ENCODE peak calls at places on chromosomes 13 and 19, in ten cellular contexts. V is upper lobe of right lung, A is body of pancreas, Y is heart left ventricle, P is spleen, M is GM06990, H is iPS DF 6.9, G is neural progenitor cell, N is psoas muscle, F is left ventricle myocardium inferior. O is an unnamed sample. For H3K27me3 and H3K36me3, the result is how much of the 10 kb centered on the place peaks cover.

GRCh38 chr13:110929104-110929777 is 14.4 kb upstream of the ANKRD10 start:
- DNase-seq in N (no peak), P (no peak), M (no peak), G (no peak), F (no peak), H (no peak), V (no peak), Y (no peak), A (no peak), O (no peak)

GRCh38 chr19:56104423-56104822 is 16.7 kb downstream of the ZNF787 start:
- DNase-seq in M (no peak), A (no peak), V (no peak), F (no peak), P (peak), G (no peak), Y (no peak), N (no peak), H (no peak), O (no peak)

GRCh38 chr13:51874651-51875050 is 12.9 kb downstream of the CCDC70 start:
- DNase-seq in V (no peak), P (no peak), G (peak), M (no peak), H (no peak), A (no peak), F (no peak), Y (no peak), N (no peak), O (no peak)

GRCh38 chr13:30785146-30785845 is 50.0 kb downstream of the ALOX5AP start:
- DNase-seq in F (no peak), M (no peak), Y (no peak), A (peak), N (no peak), V (peak), G (no peak), H (no peak), P (no peak), O (no peak)

GRCh38 chr13:74674701-74675100 is 540.5 kb upstream of the KLF12 start:
- DNase-seq in N (no peak), A (no peak), F (no peak), G (no peak), P (no peak), Y (no peak), V (no peak), H (no peak), M (no peak), O (no peak)

GRCh38 chr13:113607477-113608245 is 23.1 kb downstream of the TFDP1 start:
- DNase-seq in M (no peak), G (no peak), P (peak), F (no peak), H (no peak), A (peak), N (no peak), Y (no peak), V (peak), O (no peak)

GRCh38 chr19:47022140-47022536 is 2.5 kb downstream of the NPAS1 start:
- DNase-seq in N (no peak), A (no peak), F (no peak), H (no peak), M (no peak), Y (no peak), P (no peak), V (no peak), G (no peak), O (no peak)

GRCh38 chr13:46934749-46935148 is 37.9 kb upstream of the HTR2A start:
- DNase-seq in A (no peak), P (no peak), Y (no peak), M (no peak), V (no peak), N (no peak), G (no peak), H (no peak), F (no peak), O (no peak)

GRCh38 chr13:47463002-47463401 is 538.1 kb downstream of the SUCLA2 start:
- DNase-seq in N (no peak), A (no peak), G (no peak), Y (no peak), H (no peak), M (no peak), V (no peak), F (no peak), P (no peak), O (no peak)

GRCh38 chr13:71015021-71015420 is 852.0 kb downstream of the DACH1 start:
- DNase-seq in Y (no peak), A (no peak), P (no peak), N (no peak), G (no peak), H (no peak), V (no peak), F (no peak), M (no peak), O (no peak)

GRCh38 chr19:53102701-53103140 is 501 bp downstream of the ZNF160 start:
- DNase-seq in M (peak), Y (peak), A (peak), N (peak), V (peak), P (peak), H (no peak), F (peak), G (peak), O (peak)

GRCh38 chr13:102309110-102309509 is 92.7 kb downstream of the FGF14 start:
- DNase-seq in M (no peak), N (no peak), Y (no peak), H (no peak), A (no peak), V (peak), F (no peak), G (no peak), P (no peak), O (no peak)

GRCh38 chr13:96075953-96076543 is 13.9 kb upstream of the HS6ST3 start:
- DNase-seq in G (no peak), Y (no peak), P (no peak), V (no peak), M (no peak), A (no peak), H (no peak), F (no peak), N (no peak), O (no peak)

GRCh38 chr13:36414461-36414860 is 17.8 kb upstream of the CCNA1 start:
- DNase-seq in G (no peak), F (no peak), A (no peak), V (no peak), H (no peak), N (no peak), P (no peak), Y (no peak), M (no peak), O (no peak)

GRCh38 chr19:45733160-45733810 is at the start of gene MEIOSIN:
- DNase-seq in G (no peak), V (no peak), P (peak), H (no peak), F (no peak), Y (no peak), A (no peak), N (no peak), M (no peak), O (peak)

GRCh38 chr13:48221301-48222190 is 11.5 kb upstream of the ITM2B start:
- DNase-seq in H (no peak), G (no peak), Y (peak), P (no peak), N (no peak), F (no peak), V (no peak), A (peak), M (no peak), O (no peak)

GRCh38 chr13:80379245-80379644 is 38.3 kb upstream of the SPRY2 start:
- DNase-seq in N (no peak), A (no peak), M (no peak), H (no peak), P (no peak), V (no peak), Y (no peak), F (no peak), G (no peak), O (no peak)

GRCh38 chr19:51421229-51422052 is 4.0 kb upstream of the SIGLEC10 start:
- DNase-seq in P (no peak), M (no peak), H (no peak), A (no peak), G (peak), F (no peak), V (no peak), N (no peak), Y (no peak), O (no peak)
- H3K4me3 ChIP-seq in P (no peak), M (no peak), H (peak), A (no peak), G (peak), F (no peak), V (no peak), N (no peak), Y (no peak), O (peak)

GRCh38 chr19:19258589-19259338 is 14.3 kb downstream of the TM6SF2 start:
- DNase-seq in G (no peak), V (no peak), F (no peak), P (no peak), A (no peak), H (no peak), N (no peak), Y (no peak), M (no peak), O (peak)

GRCh38 chr19:19257836-19258588 is 15.1 kb downstream of the TM6SF2 start:
- DNase-seq in A (no peak), F (no peak), G (no peak), N (no peak), P (no peak), Y (no peak), M (no peak), H (no peak), V (no peak), O (no peak)

GRCh38 chr19:19256072-19256969 is 16.8 kb downstream of the TM6SF2 start:
- DNase-seq in G (peak), H (no peak), V (no peak), M (no peak), P (no peak), A (no peak), N (no peak), F (no peak), Y (no peak), O (peak)

GRCh38 chr19:19259741-19260140 is 13.4 kb downstream of the TM6SF2 start:
- DNase-seq in H (no peak), P (no peak), F (no peak), M (no peak), V (no peak), Y (no peak), N (no peak), G (peak), A (no peak), O (peak)

GRCh38 chr19:19257137-19257536 is 16.0 kb downstream of the TM6SF2 start:
- DNase-seq in G (no peak), V (no peak), M (no peak), H (no peak), Y (no peak), A (no peak), N (no peak), P (no peak), F (no peak), O (no peak)
- H3K27me3 ChIP-seq in G (under half), V (under half), M (under half), H (under half), Y (under half), A (under half), N (under half), P (under half), F (half or more), O (under half)

GRCh38 chr19:2129486-2129885 is 21.9 kb downstream of the AP3D1 start:
- DNase-seq in V (no peak), Y (peak), G (no peak), H (no peak), M (no peak), N (peak), F (peak), P (no peak), A (no peak), O (no peak)

GRCh38 chr19:2129022-2129421 is 22.3 kb downstream of the AP3D1 start:
- DNase-seq in V (no peak), P (no peak), M (no peak), A (no peak), N (no peak), Y (no peak), F (no peak), G (no peak), H (no peak), O (no peak)

GRCh38 chr19:2127758-2128157 is 23.6 kb downstream of the AP3D1 start:
- DNase-seq in M (no peak), A (no peak), G (no peak), P (peak), H (no peak), Y (peak), F (peak), V (no peak), N (no peak), O (no peak)

GRCh38 chr19:2132191-2132590 is 19.2 kb downstream of the AP3D1 start:
- DNase-seq in N (no peak), H (no peak), P (no peak), G (no peak), A (no peak), V (no peak), Y (no peak), M (no peak), F (no peak), O (no peak)

GRCh38 chr19:2129892-2130770 is 21.2 kb downstream of the AP3D1 start:
- DNase-seq in P (no peak), A (no peak), V (no peak), N (no peak), F (no peak), Y (no peak), H (no peak), M (no peak), G (no peak), O (no peak)
- H3K36me3 ChIP-seq in P (half or more), A (under half), V (half or more), N (half or more), F (half or more), Y (half or more), H (under half), M (under half), G (under half), O (under half)

GRCh38 chr19:48837081-48837524 is 812 bp upstream of the HSD17B14 start:
- DNase-seq in H (peak), N (peak), P (peak), G (peak), A (peak), F (peak), M (peak), Y (peak), V (peak), O (peak)

GRCh38 chr19:48833977-48834376 is 2.3 kb downstream of the HSD17B14 start:
- DNase-seq in G (no peak), F (no peak), P (no peak), M (no peak), Y (no peak), A (no peak), V (no peak), H (no peak), N (no peak), O (no peak)

GRCh38 chr19:48835734-48836088 is 580 bp downstream of the HSD17B14 start:
- DNase-seq in N (peak), Y (peak), G (peak), P (peak), V (peak), H (peak), M (peak), F (peak), A (peak), O (peak)

GRCh38 chr19:48837586-48838191 is 1.4 kb upstream of the HSD17B14 start:
- DNase-seq in M (no peak), G (peak), H (no peak), F (no peak), N (no peak), Y (no peak), V (no peak), P (no peak), A (no peak), O (peak)

GRCh38 chr19:48836089-48837017 is at the start of gene HSD17B14:
- DNase-seq in H (no peak), N (no peak), F (no peak), G (peak), M (no peak), P (no peak), A (no peak), Y (no peak), V (peak), O (peak)
- H3K4me3 ChIP-seq in H (peak), N (peak), F (peak), G (peak), M (peak), P (peak), A (no peak), Y (peak), V (peak), O (peak)

DNA sequence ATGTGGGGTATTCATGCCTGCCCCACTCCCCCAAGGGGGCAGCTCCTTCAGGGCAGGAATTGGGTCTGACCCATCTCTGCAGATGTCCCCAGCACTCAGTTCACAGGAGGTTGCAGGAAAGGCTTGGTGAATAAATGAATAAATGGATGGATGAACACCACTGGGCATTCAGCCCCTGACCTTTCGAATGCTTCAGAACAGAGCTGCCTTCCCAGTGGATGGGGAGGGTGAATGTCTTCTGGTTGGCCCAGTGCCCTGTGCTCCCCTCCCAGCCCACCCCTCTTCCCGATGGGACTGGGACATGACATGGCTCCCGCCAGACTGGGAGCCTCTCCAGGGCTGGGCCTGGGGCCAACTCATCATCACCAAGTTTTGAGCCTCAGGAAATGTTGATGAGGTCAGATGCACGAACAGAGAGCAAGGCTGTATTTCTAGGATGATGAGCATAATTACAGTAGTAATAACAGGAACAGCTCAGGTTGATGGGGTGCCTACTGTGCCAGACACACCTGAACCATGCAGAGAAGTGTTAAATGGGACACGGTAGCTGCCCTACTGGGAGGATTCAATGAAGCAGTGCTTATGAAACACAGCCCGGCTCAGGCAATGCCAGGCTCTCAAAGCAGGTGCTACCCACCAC is 25.7 kb downstream of the VRK3 start:
- DNase-seq in F (no peak), G (no peak), V (no peak), A (no peak), H (no peak), N (no peak), Y (no peak), P (no peak), M (no peak), O (no peak)
- H3K27me3 ChIP-seq in F (under half), G (under half), V (under half), A (under half), H (under half), N (under half), Y (under half), P (under half), M (under half), O (under half)

DNA sequence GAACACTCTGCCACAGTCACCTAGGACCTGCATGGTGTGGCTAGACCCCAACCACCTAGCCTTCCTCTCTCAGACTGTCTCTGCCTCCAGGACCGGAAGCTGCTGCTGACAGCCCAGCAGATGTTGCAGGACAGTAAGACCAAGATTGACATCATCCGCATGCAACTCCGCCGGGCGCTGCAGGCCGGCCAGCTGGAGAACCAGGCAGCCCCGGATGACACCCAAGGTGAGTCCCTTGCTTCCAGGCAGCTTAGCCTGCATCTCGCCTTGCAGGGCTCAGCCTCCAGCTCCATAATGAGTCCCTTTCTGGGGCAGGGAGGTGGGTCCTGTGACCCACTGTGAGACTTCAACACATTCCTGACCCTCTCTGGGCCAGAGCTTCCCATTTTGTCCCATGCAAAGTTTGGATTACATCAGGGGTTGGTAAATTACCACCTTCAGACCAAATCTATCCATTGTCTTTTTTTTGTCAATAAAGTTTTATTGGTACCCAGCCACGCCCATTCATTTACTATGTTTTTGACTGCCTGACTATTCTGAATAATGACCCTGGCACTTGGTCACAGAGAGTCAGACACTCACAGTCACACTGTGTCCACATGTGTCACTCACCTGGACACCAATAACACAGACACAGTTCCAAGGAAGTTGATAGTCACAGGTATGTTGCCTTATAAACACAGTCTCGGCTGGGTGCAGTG is 13.4 kb downstream of the PKN1 start:
- DNase-seq in M (no peak), Y (no peak), P (no peak), N (no peak), V (no peak), G (no peak), A (no peak), F (no peak), H (no peak), O (no peak)
- H3K36me3 ChIP-seq in M (half or more), Y (half or more), P (half or more), N (half or more), V (half or more), G (under half), A (under half), F (half or more), H (under half), O (under half)

DNA sequence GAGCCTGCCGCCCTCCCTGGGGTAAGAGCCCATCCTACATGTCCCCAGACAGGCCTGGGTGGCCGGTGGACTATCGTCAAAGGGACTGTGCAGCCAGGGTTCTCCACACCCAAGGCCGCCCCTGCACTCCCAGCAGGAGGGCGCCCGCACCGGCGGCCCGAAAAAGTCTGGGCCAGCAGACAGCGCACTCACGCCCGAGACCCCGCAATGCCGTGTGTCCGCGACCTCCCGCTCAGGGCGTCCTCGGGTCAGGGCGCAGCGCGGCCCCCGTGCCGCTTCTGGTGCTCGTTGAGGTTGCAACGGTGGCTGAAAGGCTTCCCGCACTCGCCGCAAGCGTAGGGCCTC is 2.6 kb upstream of the A1BG start:
- DNase-seq in H (no peak), N (no peak), V (no peak), G (no peak), P (no peak), A (no peak), F (no peak), Y (no peak), M (no peak), O (peak)
- H3K4me3 ChIP-seq in H (no peak), N (peak), V (peak), G (no peak), P (peak), A (no peak), F (peak), Y (peak), M (no peak), O (no peak)

GRCh38 chr13:44561352-44561751 is 14.8 kb downstream of the TSC22D1 start:
- DNase-seq in Y (no peak), H (no peak), G (no peak), V (no peak), M (no peak), P (no peak), A (no peak), F (no peak), N (no peak), O (no peak)
- H3K27me3 ChIP-seq in Y (under half), H (under half), G (under half), V (under half), M (under half), P (under half), A (under half), F (under half), N (under half), O (under half)

O was measured in H7.